ENCODE peak calls at places on chromosomes 11 and 22, in nine cellular contexts. F, L, A, G, D, E, W, C and X are unnamed samples.

GRCh38 chr11:21511835-21512440 is 680.9 kb upstream of the ANO5 start:
- DNase-seq in E (no peak), G (peak), D (peak), W (no peak), L (peak), A (no peak), F (peak), C (peak), X (no peak)

GRCh38 chr11:126603486-126603885 is 248.0 kb downstream of the ST3GAL4 start:
- DNase-seq in W (no peak), C (no peak), A (no peak), E (no peak), F (no peak), L (no peak), G (no peak), D (peak), X (no peak)

GRCh38 chr11:16924826-16925494 is 89.3 kb downstream of the PLEKHA7 start:
- DNase-seq in C (peak), A (peak), E (no peak), W (no peak), F (peak), D (peak), L (peak), G (no peak), X (no peak)

GRCh38 chr11:111312076-111312475 is 13.7 kb downstream of the POU2AF3 start:
- DNase-seq in F (no peak), L (no peak), A (no peak), E (no peak), C (no peak), D (no peak), G (no peak), W (no peak), X (no peak)

GRCh38 chr11:69721745-69722144 is 17.9 kb upstream of the FGF19 start:
- DNase-seq in A (no peak), C (no peak), E (no peak), W (no peak), D (no peak), G (no peak), L (no peak), F (no peak), X (no peak)

GRCh38 chr11:91397134-91397468 is 827.5 kb upstream of the FAT3 start:
- DNase-seq in E (no peak), L (no peak), G (no peak), A (no peak), D (no peak), F (no peak), C (no peak), W (no peak), X (no peak)

GRCh38 chr11:94593030-94593429 is 25.9 kb downstream of the PIWIL4 start:
- DNase-seq in F (no peak), D (no peak), G (no peak), L (no peak), W (no peak), C (no peak), E (peak), A (no peak), X (no peak)

GRCh38 chr11:58503361-58503856 is 4.5 kb downstream of the OR5B21 start:
- DNase-seq in C (no peak), L (no peak), G (no peak), A (no peak), E (peak), D (no peak), W (no peak), F (no peak), X (no peak)

GRCh38 chr11:8731647-8732188 is 49.1 kb downstream of the RPL27A start:
- DNase-seq in C (no peak), E (no peak), W (no peak), L (no peak), D (no peak), G (no peak), A (no peak), F (no peak), X (no peak)

GRCh38 chr11:57347336-57347735 is 9.2 kb downstream of the P2RX3 start:
- DNase-seq in W (peak), E (no peak), C (no peak), A (no peak), L (no peak), F (no peak), G (no peak), D (no peak), X (no peak)

GRCh38 chr11:103450241-103450640 is 341.0 kb downstream of the DYNC2H1 start:
- DNase-seq in L (no peak), F (no peak), D (no peak), A (no peak), G (no peak), E (peak), C (no peak), W (no peak), X (no peak)

GRCh38 chr11:117827521-117828511 is 3.3 kb upstream of the FXYD2 start:
- DNase-seq in W (peak), D (peak), L (no peak), G (peak), E (no peak), F (peak), A (peak), C (no peak), X (no peak)

GRCh38 chr11:13010737-13011342 is 1.7 kb downstream of the RASSF10 start:
- DNase-seq in L (no peak), E (no peak), G (no peak), C (no peak), F (peak), D (peak), W (no peak), A (no peak), X (peak)

GRCh38 chr11:121337740-121338272 is 45.2 kb downstream of the SC5D start:
- DNase-seq in L (no peak), F (no peak), G (peak), W (no peak), D (no peak), A (no peak), C (no peak), E (no peak), X (no peak)

GRCh38 chr11:36132940-36133339 is 156.3 kb downstream of the COMMD9 start:
- DNase-seq in G (no peak), W (no peak), C (no peak), L (no peak), E (peak), F (no peak), A (no peak), D (no peak), X (no peak)

GRCh38 chr11:11618973-11619435 is 2.8 kb downstream of the GALNT18 start:
- DNase-seq in L (no peak), W (no peak), D (no peak), G (no peak), E (no peak), C (no peak), A (no peak), F (no peak), X (peak)

GRCh38 chr11:69430566-69430965 is 50.9 kb upstream of the LINC01488 start:
- DNase-seq in W (no peak), A (no peak), L (no peak), D (no peak), F (no peak), C (no peak), E (peak), G (no peak), X (no peak)

GRCh38 chr11:22472306-22472705 is 134.1 kb downstream of the SLC17A6 start:
- DNase-seq in C (no peak), D (no peak), F (no peak), L (no peak), E (peak), G (no peak), A (no peak), W (no peak), X (no peak)

GRCh38 chr11:126799974-126800373 is 200.6 kb downstream of the KIRREL3 start:
- DNase-seq in A (no peak), G (no peak), W (no peak), E (peak), C (no peak), F (no peak), L (no peak), D (no peak), X (no peak)

GRCh38 chr11:16299884-16300778 is 56.2 kb downstream of the SOX6 start:
- DNase-seq in D (no peak), E (no peak), A (no peak), L (no peak), W (no peak), G (no peak), F (no peak), C (no peak), X (no peak)

GRCh38 chr11:297666-298405 is 1.5 kb downstream of the IFITM5 start:
- DNase-seq in A (no peak), L (no peak), W (peak), D (peak), G (no peak), C (no peak), F (no peak), E (no peak), X (no peak)

GRCh38 chr11:45213316-45213665 is 66.9 kb downstream of the PRDM11 start:
- DNase-seq in D (no peak), C (no peak), L (no peak), G (no peak), F (no peak), E (no peak), A (peak), W (no peak), X (no peak)

GRCh38 chr11:93689166-93689734 is 27.8 kb downstream of the CEP295 start:
- DNase-seq in C (no peak), D (no peak), E (no peak), L (no peak), W (no peak), A (no peak), G (no peak), F (no peak), X (no peak)

GRCh38 chr11:126680109-126680508 is 320.5 kb downstream of the KIRREL3 start:
- DNase-seq in C (no peak), G (no peak), D (no peak), A (no peak), L (no peak), E (peak), W (no peak), F (no peak), X (no peak)

GRCh38 chr11:27697679-27698275 is 2.5 kb downstream of the BDNF start:
- DNase-seq in W (no peak), L (no peak), D (no peak), E (no peak), G (no peak), F (no peak), A (no peak), C (no peak), X (no peak)

DNA sequence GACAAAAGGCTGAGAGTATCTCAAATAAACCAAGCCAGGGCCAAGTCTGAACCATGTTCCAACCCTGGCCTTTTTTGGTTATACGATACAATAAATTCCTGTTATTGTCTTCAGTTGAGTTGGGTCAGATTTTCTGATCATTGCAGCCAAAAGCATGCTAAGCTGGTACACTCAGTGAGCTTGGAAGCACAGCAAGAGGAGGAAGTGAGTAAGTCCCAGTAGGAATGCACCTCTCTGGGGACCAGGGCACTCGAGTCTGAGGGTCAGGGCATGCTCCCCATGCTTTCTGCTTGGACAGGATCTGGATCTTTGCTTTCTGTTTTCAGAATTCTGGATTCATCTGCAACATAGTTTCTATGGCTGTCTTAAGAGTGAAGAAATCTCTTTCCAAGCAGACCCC is 73.1 kb downstream of the TMPRSS5 start:
- DNase-seq in F (no peak), D (no peak), G (peak), E (no peak), C (no peak), L (no peak), A (no peak), W (no peak), X (no peak)
- TF ChIP-seq POLR2A in F (no peak), D (no peak), G (no peak), E (no peak), C (no peak), L (no peak), A (no peak), W (no peak), X (no peak)

GRCh38 chr11:3357994-3358676 is 20.8 kb downstream of the ZNF195 start:
- DNase-seq in D (no peak), C (no peak), A (no peak), E (no peak), G (no peak), L (no peak), W (no peak), F (no peak), X (no peak)
- TF ChIP-seq POLR2A in D (no peak), C (no peak), A (no peak), E (no peak), G (no peak), L (no peak), W (no peak), F (no peak), X (no peak)

GRCh38 chr22:32338757-32339156 is 18.9 kb upstream of the RFPL3 start:
- DNase-seq in F (no peak), G (no peak), L (no peak), A (no peak), C (no peak), D (no peak), W (no peak), E (no peak), X (no peak)

GRCh38 chr22:32339190-32340012 is 18.3 kb upstream of the RFPL3 start:
- DNase-seq in G (peak), C (no peak), L (no peak), E (no peak), F (no peak), A (no peak), W (peak), D (no peak), X (peak)

GRCh38 chr22:32342977-32343376 is 14.7 kb upstream of the RFPL3 start:
- DNase-seq in A (no peak), F (no peak), D (no peak), E (no peak), G (no peak), W (no peak), L (no peak), C (no peak), X (no peak)

GRCh38 chr22:32341122-32341740 is 16.4 kb upstream of the RFPL3 start:
- DNase-seq in E (no peak), F (no peak), D (no peak), G (no peak), C (no peak), L (no peak), A (no peak), W (no peak), X (no peak)

DNA sequence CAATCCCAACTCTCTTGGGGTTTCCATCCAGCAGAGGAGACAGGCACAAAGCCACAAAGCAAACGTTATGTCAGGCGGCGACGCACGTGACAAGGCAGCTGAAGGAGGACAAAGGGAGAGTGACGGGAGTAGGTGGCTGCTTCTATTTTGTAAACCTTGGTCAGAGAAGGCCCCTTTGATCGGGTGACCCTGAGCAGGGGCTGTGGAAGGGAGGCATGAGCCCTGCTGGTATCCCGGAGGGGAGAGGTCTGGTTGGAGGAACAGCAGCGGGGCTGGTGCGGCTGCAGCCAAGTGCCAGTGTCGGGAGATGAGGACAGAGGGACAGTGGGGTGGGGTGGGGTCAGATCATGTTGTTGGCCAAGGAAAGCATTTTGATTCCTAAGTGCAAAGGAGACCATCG is 17.2 kb upstream of the RFPL3 start:
- DNase-seq in A (no peak), D (no peak), G (peak), E (no peak), L (no peak), F (no peak), W (no peak), C (no peak), X (no peak)
- TF ChIP-seq POLR2A in A (no peak), D (no peak), G (no peak), E (no peak), L (no peak), F (no peak), W (no peak), C (no peak), X (no peak)

GRCh38 chr22:31248138-31248745 is 36.1 kb downstream of the LIMK2 start:
- DNase-seq in W (peak), G (peak), E (peak), L (no peak), A (peak), F (peak), D (peak), C (peak), X (peak)
- TF ChIP-seq POLR2A in W (no peak), G (peak), E (peak), L (no peak), A (peak), F (no peak), D (no peak), C (peak), X (peak)

DNA sequence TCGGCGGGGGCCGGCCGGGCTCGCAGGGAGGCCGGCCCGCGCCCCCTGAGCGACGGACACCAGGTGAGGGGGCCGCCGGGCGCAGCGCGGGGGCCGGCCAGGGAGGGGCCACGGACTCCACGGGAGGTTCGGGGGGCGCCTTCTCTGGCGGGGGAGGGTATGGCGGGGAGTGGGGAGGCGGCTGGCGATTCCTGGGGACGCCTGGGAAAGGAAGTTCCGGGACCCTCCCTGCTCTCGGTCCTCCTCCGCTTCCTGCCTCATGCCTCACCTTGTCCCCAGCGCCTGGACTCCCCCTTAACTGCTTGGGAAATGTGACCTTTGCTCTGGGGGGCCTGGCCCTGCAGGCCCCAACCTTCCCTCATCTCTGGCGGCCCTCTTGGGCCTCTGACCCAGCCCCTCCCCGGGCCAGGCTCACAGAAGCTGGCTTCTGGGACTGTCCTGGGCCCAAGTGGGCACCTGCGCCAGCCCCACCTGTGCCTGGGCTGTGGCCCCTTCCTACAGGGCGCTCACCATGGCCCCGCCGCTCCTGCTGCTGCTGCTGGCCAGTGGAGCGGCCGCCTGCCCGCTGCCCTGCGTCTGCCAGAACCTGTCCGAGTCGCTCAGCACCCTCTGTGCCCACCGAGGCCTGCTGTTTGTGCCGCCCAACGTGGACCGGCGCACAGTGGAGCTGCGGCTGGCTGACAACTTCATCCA is 516 bp downstream of the LRFN4 start:
- DNase-seq in A (no peak), W (peak), G (no peak), E (no peak), F (no peak), C (no peak), D (peak), L (no peak), X (no peak)
- TF ChIP-seq POLR2A in A (no peak), W (no peak), G (no peak), E (peak), F (no peak), C (no peak), D (no peak), L (no peak), X (no peak)

GRCh38 chr22:39311592-39312400 is 7.6 kb downstream of the RPL3 start:
- DNase-seq in F (no peak), L (no peak), C (no peak), A (no peak), D (no peak), W (no peak), E (no peak), G (peak), X (no peak)
- TF ChIP-seq POLR2A in F (no peak), L (no peak), C (no peak), A (no peak), D (no peak), W (no peak), E (peak), G (no peak), X (no peak)